ENCODE peak calls at places on chromosomes 5 and 9, in five cellular contexts. I is SK-N-SH, N is fibroblast of lung, S is H1, G is PC-3. L is an unnamed sample. For H3K4me1, the result is how much of the 10 kb centered on the place peaks cover.

GRCh38 chr5:669111-669841 is 23.9 kb downstream of the TPPP start:
- DNase-seq in S (peak), G (no peak), N (no peak), I (peak), L (peak)

GRCh38 chr5:171420429-171421231 is 1.2 kb downstream of the FGF18 start:
- DNase-seq in S (no peak), I (peak), N (peak), G (peak), L (peak)

GRCh38 chr9:37946041-37946440 is 42.1 kb upstream of the SLC25A51 start:
- DNase-seq in S (no peak), N (no peak), G (no peak), I (no peak), L (no peak)

GRCh38 chr5:81825237-81825636 is 74.3 kb upstream of the SSBP2 start:
- DNase-seq in G (peak), N (peak), I (no peak), S (no peak), L (peak)

GRCh38 chr5:179612577-179613459 is 10.7 kb downstream of the HNRNPH1 start:
- DNase-seq in G (no peak), S (no peak), N (no peak), I (no peak), L (no peak)

GRCh38 chr5:168697034-168697720 is 118.0 kb upstream of the PANK3 start:
- DNase-seq in S (no peak), I (no peak), N (no peak), G (peak), L (no peak)

GRCh38 chr5:52356311-52356918 is 431.3 kb upstream of the ITGA1 start:
- DNase-seq in N (peak), I (peak), S (no peak), G (peak), L (no peak)

GRCh38 chr5:110969502-110969901 is 102.0 kb upstream of the TSLP start:
- DNase-seq in N (no peak), G (peak), I (no peak), S (no peak), L (no peak)

GRCh38 chr5:11047051-11047450 is 286.0 kb upstream of the DAP start:
- DNase-seq in S (no peak), G (peak), I (no peak), N (no peak), L (peak)

GRCh38 chr5:162785673-162786072 is 651.7 kb upstream of the CCNG1 start:
- DNase-seq in S (no peak), G (peak), I (no peak), N (no peak), L (no peak)

GRCh38 chr5:150176745-150177485 is 10.3 kb downstream of the CDX1 start:
- DNase-seq in G (no peak), I (no peak), S (no peak), N (peak), L (no peak)

GRCh38 chr5:67246108-67246507 is 49.5 kb upstream of the CD180 start:
- DNase-seq in I (peak), S (no peak), G (peak), N (peak), L (peak)

GRCh38 chr5:618450-618849 is 6.3 kb downstream of the CEP72 start:
- DNase-seq in S (peak), I (no peak), N (no peak), G (no peak), L (no peak)

GRCh38 chr5:100762163-100762562 is 140.9 kb downstream of the ST8SIA4 start:
- DNase-seq in N (peak), G (no peak), I (no peak), S (no peak), L (peak)

GRCh38 chr9:5269249-5269715 is 35.2 kb downstream of the RLN2 start:
- DNase-seq in G (peak), N (no peak), I (no peak), S (no peak), L (peak)

GRCh38 chr5:132500931-132501628 is 10.5 kb upstream of the IRF1 start:
- DNase-seq in S (peak), G (peak), I (peak), N (peak), L (peak)

GRCh38 chr5:174725261-174725990 is 1.0 kb downstream of the MSX2 start:
- DNase-seq in N (no peak), S (no peak), G (no peak), I (no peak), L (no peak)
- H3K9ac ChIP-seq in N (no peak), S (no peak), G (peak), I (peak), L (peak)

DNA sequence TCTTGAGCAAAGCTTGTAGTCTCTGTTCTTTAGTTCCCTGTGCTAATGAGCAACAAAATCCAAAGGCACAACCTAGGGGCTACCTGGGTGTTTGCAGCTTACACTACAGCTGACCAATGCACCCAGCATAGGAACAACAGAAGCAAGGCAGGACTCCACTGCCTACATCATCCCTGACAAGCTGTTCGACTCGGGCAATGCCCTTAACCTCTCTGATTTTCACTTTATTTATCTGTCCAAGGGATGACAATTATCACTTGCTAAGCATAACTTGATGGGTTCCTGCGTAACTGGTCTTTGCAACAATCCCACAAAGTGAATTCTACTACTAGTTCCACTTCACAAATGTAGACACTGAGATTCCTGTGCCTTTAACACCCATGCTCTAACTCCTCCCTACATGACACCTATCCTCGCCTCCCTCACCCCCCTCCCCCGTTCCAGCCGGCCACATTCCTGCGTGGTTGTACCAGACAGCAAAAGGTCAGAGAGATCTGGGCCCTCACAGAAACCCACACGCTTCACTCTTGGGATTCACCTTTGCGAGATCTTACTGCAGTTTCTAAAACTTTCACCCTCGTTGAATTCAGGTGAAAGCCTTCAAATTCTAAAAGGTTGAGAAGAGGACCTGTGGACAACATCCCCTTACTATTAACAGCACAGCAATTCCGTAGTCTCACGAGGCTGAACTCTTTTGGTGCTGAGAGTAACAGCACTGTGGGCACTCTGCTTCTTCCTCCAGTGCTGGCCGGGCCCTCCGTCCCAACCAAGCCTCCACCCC is 995 bp downstream of the IPPK start:
- DNase-seq in S (no peak), I (peak), G (peak), N (peak), L (peak)
- H2AFZ ChIP-seq in S (no peak), I (peak), G (peak), N (no peak), L (peak)

DNA sequence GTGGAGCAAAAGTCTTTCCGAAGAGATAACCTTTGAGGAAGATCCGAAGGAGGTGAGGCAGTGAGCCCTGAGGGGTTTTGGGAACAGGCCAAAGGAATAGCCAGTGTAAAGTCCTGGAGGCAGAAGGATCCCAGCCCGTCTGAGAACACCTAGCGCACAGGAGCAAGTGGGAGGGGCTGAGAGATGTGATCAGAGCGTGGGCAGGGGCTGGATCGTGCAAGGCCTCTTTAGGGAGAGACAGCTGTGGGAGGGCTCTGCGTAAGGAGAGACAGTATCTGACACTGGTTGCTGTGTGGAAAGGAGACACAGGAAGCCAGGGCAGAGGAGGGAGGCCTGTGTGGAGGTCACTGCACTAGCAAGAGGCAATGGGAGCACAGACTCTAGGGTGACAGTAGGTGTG is 68.2 kb downstream of the BARX1 start:
- DNase-seq in S (peak), G (no peak), I (no peak), N (no peak), L (no peak)
- H3K4me1 ChIP-seq in S (under half), G (under half), I (under half), N (under half), L (under half)

DNA sequence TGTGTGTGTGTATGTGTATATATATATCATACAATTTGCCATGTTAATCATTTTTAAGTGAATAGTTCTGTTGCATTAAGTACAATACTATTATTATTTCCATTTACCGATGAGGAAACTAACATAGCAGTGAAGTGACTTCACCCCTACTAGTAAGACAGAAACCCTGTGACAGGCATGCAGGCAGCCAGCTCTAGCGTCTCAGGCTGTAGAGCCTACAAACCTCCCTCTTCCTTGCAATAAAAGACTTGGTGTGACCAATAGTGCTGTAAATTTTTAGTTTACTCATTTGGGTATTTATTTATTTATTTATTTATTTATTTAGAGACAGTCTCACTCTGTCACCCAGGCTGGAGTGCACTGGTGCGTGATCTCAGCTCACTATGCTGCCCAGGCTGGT is 24.7 kb downstream of the FNBP1 start:
- DNase-seq in I (no peak), S (no peak), G (no peak), N (no peak), L (no peak)
- H3K9ac ChIP-seq in I (no peak), S (no peak), G (no peak), N (no peak), L (no peak)

GRCh38 chr5:127870914-127871313 is 167.7 kb downstream of the CCDC192 start:
- DNase-seq in S (no peak), I (no peak), N (peak), G (no peak), L (no peak)
- H2AFZ ChIP-seq in S (no peak), I (no peak), N (peak), G (no peak), L (no peak)

DNA sequence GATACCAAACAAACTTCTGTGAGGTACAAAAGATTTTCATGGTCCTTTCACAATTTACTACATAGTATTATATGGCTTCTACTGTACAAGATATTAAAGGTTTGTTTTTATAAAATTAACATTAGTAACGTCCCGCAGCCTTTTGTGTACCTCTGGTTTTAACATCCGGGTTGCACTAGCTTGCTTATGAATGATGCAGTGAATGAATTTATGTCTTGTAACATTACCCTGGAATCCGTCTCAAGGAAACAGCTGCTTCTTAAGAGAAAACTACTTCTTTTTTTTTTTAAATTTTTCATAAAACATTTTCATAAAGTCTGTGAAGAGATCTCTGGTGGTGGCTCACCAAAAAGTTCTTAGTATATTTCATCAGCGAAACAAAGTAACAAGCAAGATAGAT is 23.6 kb downstream of the MARCHF3 start:
- DNase-seq in N (peak), I (no peak), S (no peak), G (no peak), L (no peak)
- H3K4me1 ChIP-seq in N (under half), I (under half), S (under half), G (under half), L (under half)

L was measured in astrocyte.